ENCODE peak calls at places on chromosomes 7 and 10, in five cellular contexts. One of them, this sample, is unnamed.

GRCh38 chr10:97888641-97889262 is 39.1 kb downstream of the GOLGA7B start:
- DNase-seq in left ventricle myocardium inferior: no peak
- DNase-seq in Panc1: no peak
- DNase-seq in fibroblast of lung: peak
- DNase-seq in OCI-LY7: no peak
- DNase-seq in this sample: peak

GRCh38 chr10:112265745-112266144 is 17.5 kb upstream of the TECTB start:
- DNase-seq in Panc1: no peak
- DNase-seq in OCI-LY7: no peak
- DNase-seq in fibroblast of lung: peak
- DNase-seq in left ventricle myocardium inferior: no peak
- DNase-seq in this sample: no peak

GRCh38 chr7:98051118-98051744 is 55.4 kb upstream of the LMTK2 start:
- DNase-seq in Panc1: no peak
- DNase-seq in left ventricle myocardium inferior: no peak
- DNase-seq in OCI-LY7: peak
- DNase-seq in fibroblast of lung: no peak
- DNase-seq in this sample: peak

GRCh38 chr7:44277851-44278250 is 47.5 kb downstream of the CAMK2B start:
- DNase-seq in left ventricle myocardium inferior: peak
- DNase-seq in Panc1: no peak
- DNase-seq in OCI-LY7: no peak
- DNase-seq in fibroblast of lung: peak
- DNase-seq in this sample: no peak

GRCh38 chr7:88758355-88759215 is 915 bp upstream of the ZNF804B start:
- DNase-seq in Panc1: no peak
- DNase-seq in fibroblast of lung: no peak
- DNase-seq in OCI-LY7: no peak
- DNase-seq in left ventricle myocardium inferior: peak
- DNase-seq in this sample: peak

GRCh38 chr7:117269417-117269816 is 53.4 kb downstream of the WNT2 start:
- DNase-seq in left ventricle myocardium inferior: no peak
- DNase-seq in Panc1: peak
- DNase-seq in OCI-LY7: no peak
- DNase-seq in fibroblast of lung: peak
- DNase-seq in this sample: no peak

GRCh38 chr10:116216676-116217075 is 56.3 kb downstream of the GFRA1 start:
- DNase-seq in OCI-LY7: no peak
- DNase-seq in left ventricle myocardium inferior: no peak
- DNase-seq in Panc1: no peak
- DNase-seq in fibroblast of lung: no peak
- DNase-seq in this sample: no peak

GRCh38 chr7:108611268-108611667 is 41.6 kb downstream of the DNAJB9 start:
- DNase-seq in OCI-LY7: no peak
- DNase-seq in Panc1: no peak
- DNase-seq in fibroblast of lung: no peak
- DNase-seq in left ventricle myocardium inferior: no peak
- DNase-seq in this sample: no peak

GRCh38 chr10:12782537-12782936 is 219.0 kb downstream of the CCDC3 start:
- DNase-seq in OCI-LY7: peak
- DNase-seq in fibroblast of lung: peak
- DNase-seq in Panc1: peak
- DNase-seq in left ventricle myocardium inferior: peak
- DNase-seq in this sample: peak

GRCh38 chr7:34091330-34091917 is 186.1 kb downstream of the BMPER start:
- DNase-seq in Panc1: peak
- DNase-seq in left ventricle myocardium inferior: no peak
- DNase-seq in OCI-LY7: peak
- DNase-seq in fibroblast of lung: peak
- DNase-seq in this sample: peak

GRCh38 chr7:144818516-144818915 is 17.3 kb downstream of the TPK1 start:
- DNase-seq in OCI-LY7: peak
- DNase-seq in Panc1: no peak
- DNase-seq in left ventricle myocardium inferior: no peak
- DNase-seq in fibroblast of lung: peak
- DNase-seq in this sample: no peak

DNA sequence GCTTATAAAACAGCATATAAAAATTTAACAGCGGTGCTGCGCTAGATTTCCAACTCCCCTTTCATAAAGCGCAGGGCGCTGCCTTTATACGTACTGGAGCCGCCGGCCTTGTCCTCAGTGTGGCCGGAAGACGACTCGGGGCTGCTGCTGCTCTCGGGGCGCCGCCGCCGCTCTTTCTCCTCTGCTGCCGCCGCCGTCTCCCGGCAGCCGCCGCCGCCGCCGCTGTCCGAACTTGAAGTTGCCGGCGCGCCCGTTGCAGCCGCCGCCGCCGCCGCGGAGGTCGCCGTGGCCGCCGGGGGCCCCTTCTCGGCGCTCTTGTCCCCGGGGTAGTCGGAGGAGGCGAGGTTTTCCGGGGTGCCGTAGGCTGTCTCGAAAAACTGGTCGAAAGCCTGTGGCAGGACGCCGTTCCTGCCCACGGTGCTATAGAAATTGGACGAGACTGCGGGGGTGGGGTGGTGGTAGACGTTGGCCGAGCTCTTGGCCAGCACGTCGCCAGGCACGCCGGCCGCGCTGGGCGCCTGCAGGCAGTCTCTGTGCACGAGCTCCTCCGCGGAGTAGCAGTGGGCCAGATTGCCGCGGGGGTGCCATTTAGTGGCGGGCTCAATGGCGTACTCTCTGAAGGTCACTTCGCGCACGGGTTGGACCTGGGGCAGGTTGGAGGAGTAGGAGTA is 555 bp downstream of the HOXA11 start:
- DNase-seq in left ventricle myocardium inferior: no peak
- DNase-seq in OCI-LY7: no peak
- DNase-seq in Panc1: no peak
- DNase-seq in fibroblast of lung: no peak
- DNase-seq in this sample: no peak
- H3K4me3 ChIP-seq in left ventricle myocardium inferior: peak
- H3K4me3 ChIP-seq in OCI-LY7: no peak
- H3K4me3 ChIP-seq in Panc1: peak
- H3K4me3 ChIP-seq in fibroblast of lung: peak
- H3K4me3 ChIP-seq in this sample: no peak

DNA sequence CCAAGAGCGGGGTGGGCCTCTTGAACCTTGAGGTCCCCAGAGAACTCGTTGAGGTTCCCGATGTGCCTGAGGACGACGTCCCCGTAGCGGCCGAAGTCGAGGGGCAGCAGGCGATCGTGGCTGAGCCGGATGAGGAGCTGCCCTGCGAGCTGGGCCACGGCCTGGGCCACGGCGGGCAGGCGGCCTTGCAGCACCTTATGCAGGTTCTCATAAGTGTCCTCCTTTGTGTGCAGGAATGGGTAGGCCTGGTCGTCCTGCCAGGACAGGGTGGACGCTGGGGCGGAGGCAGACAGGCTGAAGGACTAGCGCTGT is 14.2 kb downstream of the TFR2 start:
- DNase-seq in OCI-LY7: no peak
- DNase-seq in left ventricle myocardium inferior: no peak
- DNase-seq in Panc1: no peak
- DNase-seq in fibroblast of lung: no peak
- DNase-seq in this sample: no peak
- H3K4me3 ChIP-seq in OCI-LY7: peak
- H3K4me3 ChIP-seq in left ventricle myocardium inferior: no peak
- H3K4me3 ChIP-seq in Panc1: no peak
- H3K4me3 ChIP-seq in fibroblast of lung: no peak
- H3K4me3 ChIP-seq in this sample: peak

GRCh38 chr7:90723233-90723632 is 127.1 kb downstream of the CDK14 start:
- DNase-seq in Panc1: no peak
- DNase-seq in fibroblast of lung: no peak
- DNase-seq in left ventricle myocardium inferior: no peak
- DNase-seq in OCI-LY7: peak
- DNase-seq in this sample: no peak
- H3K4me3 ChIP-seq in Panc1: no peak
- H3K4me3 ChIP-seq in fibroblast of lung: no peak
- H3K4me3 ChIP-seq in left ventricle myocardium inferior: no peak
- H3K4me3 ChIP-seq in OCI-LY7: peak
- H3K4me3 ChIP-seq in this sample: no peak

GRCh38 chr7:124840435-124840834 is 74.8 kb upstream of the GPR37 start:
- DNase-seq in Panc1: no peak
- DNase-seq in OCI-LY7: no peak
- DNase-seq in fibroblast of lung: peak
- DNase-seq in left ventricle myocardium inferior: no peak
- DNase-seq in this sample: no peak
- H3K4me3 ChIP-seq in Panc1: no peak
- H3K4me3 ChIP-seq in OCI-LY7: no peak
- H3K4me3 ChIP-seq in fibroblast of lung: no peak
- H3K4me3 ChIP-seq in left ventricle myocardium inferior: no peak
- H3K4me3 ChIP-seq in this sample: no peak

DNA sequence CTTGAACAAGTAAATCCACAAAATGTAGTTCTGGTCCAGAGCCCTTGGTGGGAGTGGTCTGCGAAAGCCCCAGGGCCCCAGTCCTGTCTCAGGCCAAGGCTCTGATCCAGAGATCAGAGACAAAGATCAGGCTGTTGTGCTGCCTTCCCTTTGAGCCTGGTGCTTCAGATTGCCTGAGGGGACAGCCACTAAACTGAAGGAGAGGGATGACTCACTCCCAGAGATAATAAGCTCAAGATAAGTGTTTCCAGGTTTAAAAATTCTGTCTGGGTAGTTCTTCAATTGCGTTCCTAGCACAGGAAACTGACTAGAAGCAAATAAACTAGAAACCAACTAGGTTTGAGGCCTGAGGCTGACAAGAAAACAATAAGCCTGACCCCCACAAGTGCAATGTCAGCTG is 190.2 kb downstream of the RAMP3 start:
- DNase-seq in left ventricle myocardium inferior: no peak
- DNase-seq in Panc1: no peak
- DNase-seq in fibroblast of lung: no peak
- DNase-seq in OCI-LY7: no peak
- DNase-seq in this sample: peak
- H3K4me3 ChIP-seq in left ventricle myocardium inferior: no peak
- H3K4me3 ChIP-seq in Panc1: no peak
- H3K4me3 ChIP-seq in fibroblast of lung: no peak
- H3K4me3 ChIP-seq in OCI-LY7: no peak
- H3K4me3 ChIP-seq in this sample: no peak

GRCh38 chr10:30188101-30188500 is 128.7 kb upstream of the JCAD start:
- DNase-seq in left ventricle myocardium inferior: no peak
- DNase-seq in OCI-LY7: no peak
- DNase-seq in fibroblast of lung: no peak
- DNase-seq in Panc1: no peak
- DNase-seq in this sample: no peak
- H3K4me3 ChIP-seq in left ventricle myocardium inferior: peak
- H3K4me3 ChIP-seq in OCI-LY7: no peak
- H3K4me3 ChIP-seq in fibroblast of lung: no peak
- H3K4me3 ChIP-seq in Panc1: no peak
- H3K4me3 ChIP-seq in this sample: no peak

This sample was measured in K562.